ENCODE peak calls at places on chromosomes 6 and 20, in four cellular contexts. B is K562, O is HEK293T, Z is HepG2. M is an unnamed sample.

GRCh38 chr20:64164123-64164836 is at the start of gene MYT1:
- DNase-seq in B (no peak), O (no peak), Z (no peak), M (no peak)

GRCh38 chr20:35907017-35907685 is 47.2 kb downstream of the SCAND1 start:
- DNase-seq in B (peak), O (no peak), Z (no peak), M (no peak)

GRCh38 chr6:9806195-9806594 is 608.7 kb downstream of the TFAP2A start:
- DNase-seq in B (no peak), O (no peak), Z (no peak), M (no peak)

GRCh38 chr6:166572370-166573261 is 13.9 kb downstream of the RAMACL start:
- DNase-seq in B (no peak), O (no peak), Z (no peak), M (peak)

GRCh38 chr20:57211949-57212889 is 54.2 kb downstream of the BMP7 start:
- DNase-seq in B (no peak), O (peak), Z (peak), M (peak)

GRCh38 chr20:57329608-57330221 is at the start of gene SPO11:
- DNase-seq in B (peak), O (no peak), Z (no peak), M (peak)

GRCh38 chr20:12229891-12230290 is 312.2 kb downstream of the BTBD3 start:
- DNase-seq in B (no peak), O (no peak), Z (no peak), M (no peak)

GRCh38 chr6:111888928-111889696 is 15.9 kb upstream of the FYN start:
- DNase-seq in B (peak), O (peak), Z (no peak), M (peak)

GRCh38 chr6:13630499-13630898 is 15.4 kb downstream of the NOL7 start:
- DNase-seq in B (no peak), O (no peak), Z (no peak), M (no peak)

GRCh38 chr6:132072271-132072670 is 121.1 kb upstream of the CCN2 start:
- DNase-seq in B (no peak), O (no peak), Z (no peak), M (no peak)

GRCh38 chr20:23588434-23589403 is 17.0 kb downstream of the CST9 start:
- DNase-seq in B (no peak), O (no peak), Z (no peak), M (no peak)

GRCh38 chr6:75210885-75211739 is 5.3 kb upstream of the COL12A1 start:
- DNase-seq in B (peak), O (peak), Z (peak), M (no peak)

GRCh38 chr6:105489213-105489525 is 86.3 kb upstream of the PREP start:
- DNase-seq in B (no peak), O (no peak), Z (no peak), M (no peak)

GRCh38 chr6:7991992-7992815 is 72.0 kb downstream of the BLOC1S5 start:
- DNase-seq in B (peak), O (peak), Z (peak), M (no peak)

GRCh38 chr6:7615611-7616383 is 25.8 kb downstream of the SNRNP48 start:
- DNase-seq in B (peak), O (peak), Z (peak), M (peak)

GRCh38 chr6:17059820-17060219 is 42.0 kb upstream of the STMND1 start:
- DNase-seq in B (no peak), O (no peak), Z (no peak), M (no peak)

GRCh38 chr6:89302936-89303335 is 12.2 kb downstream of the GABRR2 start:
- DNase-seq in B (no peak), O (no peak), Z (no peak), M (no peak)

GRCh38 chr6:112983741-112984221 is 636.7 kb downstream of the RFPL4B start:
- DNase-seq in B (no peak), O (no peak), Z (no peak), M (no peak)

GRCh38 chr20:52747736-52748135 is 224.4 kb upstream of the TSHZ2 start:
- DNase-seq in B (peak), O (peak), Z (peak), M (peak)

DNA sequence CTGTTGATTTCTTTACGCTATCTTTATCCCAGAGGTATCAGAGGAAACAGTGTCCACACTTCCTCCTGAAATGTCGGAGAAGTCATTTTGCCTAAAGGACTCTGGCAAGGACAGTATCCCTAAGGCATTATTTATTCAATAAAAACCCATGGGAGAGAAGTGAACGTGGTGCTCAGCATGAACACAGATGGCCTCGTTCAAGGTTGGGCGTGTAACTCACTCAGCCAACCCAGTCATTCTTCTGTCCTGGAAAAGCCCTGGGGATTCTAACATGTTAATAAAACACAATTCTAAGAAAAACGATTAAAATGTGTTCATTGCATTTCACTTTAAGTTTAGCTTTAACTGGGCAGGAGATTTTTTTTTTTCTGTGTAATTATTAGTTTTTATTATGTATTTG is 781.1 kb downstream of the QKI start:
- DNase-seq in B (no peak), O (no peak), Z (no peak), M (no peak)
- TF ChIP-seq ELF4 in B (no peak), O (no peak), Z (no peak), M (no peak)

GRCh38 chr20:44081888-44082287 is 105.1 kb downstream of the JPH2 start:
- DNase-seq in B (no peak), O (no peak), Z (no peak), M (no peak)

GRCh38 chr20:44083220-44083933 is 103.6 kb downstream of the JPH2 start:
- DNase-seq in B (no peak), O (no peak), Z (no peak), M (no peak)

GRCh38 chr20:44079968-44080560 is 106.9 kb downstream of the JPH2 start:
- DNase-seq in B (no peak), O (no peak), Z (no peak), M (no peak)

GRCh38 chr20:44080646-44081267 is 106.2 kb downstream of the JPH2 start:
- DNase-seq in B (peak), O (peak), Z (peak), M (peak)

GRCh38 chr20:44081476-44081875 is 105.5 kb downstream of the JPH2 start:
- DNase-seq in B (no peak), O (no peak), Z (no peak), M (no peak)
- TF ChIP-seq ELF4 in B (no peak), O (no peak), Z (no peak), M (no peak)

DNA sequence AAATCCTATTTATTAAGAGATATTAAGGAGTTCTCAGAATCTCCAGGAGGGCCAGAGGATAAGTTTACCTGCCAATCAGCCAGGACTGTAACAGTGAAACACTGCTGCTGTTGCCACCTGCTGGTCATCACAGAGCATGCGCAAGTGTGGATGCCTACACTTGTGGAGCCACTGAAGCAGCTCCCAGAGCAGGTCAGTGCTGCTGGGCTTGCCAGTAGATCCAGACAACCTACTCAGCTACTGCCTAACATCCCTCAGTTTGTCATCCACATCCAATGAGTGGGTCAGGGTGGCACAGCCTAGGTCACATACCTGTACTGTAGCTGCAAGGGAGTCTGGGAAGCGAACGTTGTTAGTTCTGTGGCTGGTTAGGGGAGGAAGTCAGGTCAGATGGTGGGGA is 18.3 kb upstream of the NHSL1 start:
- DNase-seq in B (peak), O (peak), Z (peak), M (peak)
- TF ChIP-seq ELF4 in B (no peak), O (no peak), Z (no peak), M (no peak)

DNA sequence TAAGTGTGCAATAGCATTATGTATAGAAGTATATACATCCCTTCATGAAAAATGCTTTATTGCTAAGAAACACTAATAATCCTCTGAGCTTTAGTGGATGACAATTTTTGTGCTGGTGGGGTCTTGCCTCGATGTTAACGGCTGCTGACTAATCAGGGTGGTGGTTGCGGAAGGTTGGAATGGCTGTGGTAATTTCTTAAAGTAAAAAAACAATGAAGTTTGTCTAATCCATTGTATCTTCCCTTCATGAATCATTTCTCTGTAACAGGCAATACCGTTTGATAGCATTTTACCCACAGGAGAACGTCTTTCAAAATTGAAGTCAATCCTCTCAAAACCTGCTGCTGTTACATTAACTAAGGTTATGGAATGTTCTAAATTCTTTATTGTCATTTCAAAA is 816.5 kb upstream of the GJE1 start:
- DNase-seq in B (no peak), O (no peak), Z (no peak), M (no peak)
- TF ChIP-seq ELF4 in B (no peak), O (no peak), Z (no peak), M (no peak)

DNA sequence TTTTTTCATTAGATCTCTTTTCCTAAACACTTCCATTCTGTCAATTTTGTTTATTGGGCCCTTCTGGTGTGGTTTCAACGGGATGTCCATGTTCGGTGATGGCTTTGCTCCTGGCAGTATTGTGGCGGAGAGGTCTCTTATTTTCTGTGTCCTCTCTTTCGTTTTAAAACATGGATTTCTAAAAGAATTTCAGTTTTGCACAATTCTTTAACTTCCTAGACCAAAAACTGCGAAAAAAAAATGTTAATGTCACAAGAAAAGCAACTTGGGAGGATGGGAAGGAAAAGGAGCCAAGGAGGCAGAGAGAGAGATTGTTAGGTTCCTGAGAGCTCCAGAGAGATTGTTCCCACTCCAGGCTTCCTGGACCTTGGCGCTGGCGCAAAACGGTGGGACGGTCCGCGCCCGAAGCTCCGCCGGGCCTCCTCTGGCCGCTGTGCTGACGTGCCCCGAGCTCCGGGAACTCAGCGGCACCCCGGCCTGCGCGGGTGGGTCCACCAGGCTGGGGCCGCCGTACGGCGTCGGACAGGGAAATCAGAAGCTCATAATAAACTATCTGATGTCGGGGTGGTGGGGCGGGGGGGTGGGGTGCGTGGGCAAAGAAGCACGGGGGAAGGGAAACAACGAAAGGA is 887 bp upstream of the OLIG3 start:
- DNase-seq in B (no peak), O (no peak), Z (no peak), M (peak)
- TF ChIP-seq ELF4 in B (no peak), O (no peak), Z (no peak), M (no peak)

GRCh38 chr6:110514818-110515217 is 38.4 kb upstream of the SLC22A16 start:
- DNase-seq in B (no peak), O (no peak), Z (no peak), M (no peak)

GRCh38 chr6:110509617-110510231 is 33.3 kb upstream of the SLC22A16 start:
- DNase-seq in B (peak), O (no peak), Z (peak), M (no peak)

GRCh38 chr6:110511401-110511800 is 35.0 kb upstream of the SLC22A16 start:
- DNase-seq in B (no peak), O (no peak), Z (no peak), M (peak)

GRCh38 chr6:110517034-110517433 is 40.6 kb upstream of the SLC22A16 start:
- DNase-seq in B (no peak), O (no peak), Z (peak), M (no peak)

DNA sequence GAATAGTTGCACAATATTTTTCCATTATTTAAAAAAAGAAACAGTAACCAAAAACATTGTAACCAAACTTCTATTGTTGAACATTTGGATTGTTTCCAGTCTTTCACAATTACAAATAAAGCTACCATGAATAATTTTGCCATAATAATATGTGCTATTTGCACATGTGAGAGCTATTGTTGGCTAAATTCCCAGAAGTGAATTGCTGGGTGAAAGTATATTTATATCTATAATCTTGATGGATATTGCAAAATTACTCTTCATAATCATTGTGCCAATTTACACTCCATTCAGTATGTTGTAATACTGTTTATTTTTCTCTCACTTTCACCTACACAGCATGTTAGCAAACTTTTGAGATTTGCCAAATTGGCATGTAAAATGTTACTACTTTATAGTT is 36.6 kb upstream of the SLC22A16 start:
- DNase-seq in B (no peak), O (no peak), Z (no peak), M (no peak)
- TF ChIP-seq ELF4 in B (no peak), O (no peak), Z (no peak), M (no peak)

GRCh38 chr6:35973670-35974222 is 50.7 kb downstream of the SLC26A8 start:
- DNase-seq in B (peak), O (no peak), Z (peak), M (no peak)

GRCh38 chr6:35970181-35970580 is 49.3 kb upstream of the SRPK1 start:
- DNase-seq in B (no peak), O (no peak), Z (no peak), M (no peak)

GRCh38 chr6:35977308-35977707 is 47.1 kb downstream of the SLC26A8 start:
- DNase-seq in B (no peak), O (no peak), Z (no peak), M (no peak)

GRCh38 chr6:35969676-35970075 is 48.8 kb upstream of the SRPK1 start:
- DNase-seq in B (no peak), O (no peak), Z (no peak), M (no peak)

DNA sequence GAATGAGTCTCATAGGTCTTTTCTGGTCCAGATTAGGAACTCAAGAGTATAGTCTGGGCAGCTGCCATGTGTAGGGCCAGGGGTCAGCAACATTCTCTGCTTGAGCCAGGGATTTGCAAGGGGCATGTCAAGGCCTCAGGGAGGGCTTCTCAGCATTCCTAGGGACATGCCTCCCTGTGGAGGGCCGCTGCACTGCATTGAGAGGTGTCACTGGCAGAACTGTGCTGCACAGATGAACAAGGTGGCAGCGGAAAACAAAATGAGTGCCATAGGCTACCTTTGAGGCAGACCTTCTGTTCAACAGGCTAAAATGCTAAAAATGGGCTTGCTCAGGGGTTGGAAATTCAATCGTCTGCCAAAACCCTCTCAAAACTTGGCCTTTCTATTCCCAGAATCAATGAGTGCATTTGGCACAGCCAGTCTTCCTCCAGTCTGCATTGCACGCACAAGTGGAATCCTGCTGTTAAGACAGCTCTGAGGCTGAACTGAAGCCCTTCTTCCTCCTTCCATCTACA is 51.6 kb upstream of the SRPK1 start:
- DNase-seq in B (peak), O (peak), Z (peak), M (peak)
- TF ChIP-seq ELF4 in B (no peak), O (no peak), Z (no peak), M (no peak)

DNA sequence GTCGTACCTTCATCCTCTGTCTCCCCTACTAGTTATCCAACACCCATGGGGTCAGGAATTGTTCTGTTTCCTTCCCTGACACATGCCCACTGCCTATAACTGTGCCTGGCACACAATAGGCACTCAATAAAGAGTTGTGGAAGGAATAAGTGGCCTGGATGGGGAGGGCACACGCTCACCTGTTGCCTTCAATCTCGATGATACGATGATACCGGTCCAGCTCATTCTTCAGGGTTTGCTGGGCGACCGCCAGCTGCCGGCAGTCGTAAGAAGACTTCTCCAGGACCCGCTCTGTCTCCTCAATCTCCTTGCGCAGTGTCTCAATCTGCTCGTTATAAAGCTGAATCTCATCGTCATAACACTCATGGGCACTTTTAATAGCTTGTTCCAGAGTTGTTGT is 32.5 kb downstream of the BFSP1 start:
- DNase-seq in B (no peak), O (no peak), Z (no peak), M (no peak)
- TF ChIP-seq ELF4 in B (no peak), O (no peak), Z (no peak), M (no peak)

M was measured in WTC11.